ENCODE peak calls at places on chromosome 21, in five cellular contexts. D is prostate gland, Z is testis, X is heart left ventricle, N is transverse colon. U is an unnamed sample.
A peak's percentile ranks its signal among the peaks of the same experiment; 100 is the strongest.

GRCh38 chr21:38159355-38159754 is 97.4 kb upstream of the KCNJ15 start:
- DNase-seq in D (peak; percentile 57), Z (peak; percentile 84), X (peak; percentile 47), N (peak; percentile 58), U (peak; percentile 68)

GRCh38 chr21:29144736-29145353 is 14.4 kb downstream of the MAP3K7CL start:
- DNase-seq in D (no peak), Z (no peak), X (no peak), N (no peak), U (no peak)

GRCh38 chr21:39105836-39106235 is 77.4 kb downstream of the PSMG1 start:
- DNase-seq in D (no peak), Z (no peak), X (no peak), N (no peak), U (no peak)

GRCh38 chr21:44425895-44426662 is 29.2 kb upstream of the LRRC3 start:
- DNase-seq in D (no peak), Z (no peak), X (no peak), N (no peak), U (peak; percentile 31)

GRCh38 chr21:31293986-31294385 is 50.1 kb downstream of the TIAM1 start:
- DNase-seq in D (no peak), Z (no peak), X (no peak), N (no peak), U (no peak)

GRCh38 chr21:27495836-27496235 is 528.9 kb upstream of the ADAMTS5 start:
- DNase-seq in D (no peak), Z (no peak), X (no peak), N (no peak), U (no peak)

GRCh38 chr21:25298512-25299491 is 308.5 kb downstream of the MRPL39 start:
- DNase-seq in D (no peak), Z (no peak), X (no peak), N (no peak), U (no peak)

GRCh38 chr21:45388011-45388521 is 16.9 kb upstream of the COL18A1 start:
- DNase-seq in D (no peak), Z (no peak), X (peak; percentile 60), N (no peak), U (no peak)

GRCh38 chr21:42865361-42866160 is 13.8 kb downstream of the WDR4 start:
- DNase-seq in D (no peak), Z (peak; percentile 30), X (peak; percentile 66), N (no peak), U (no peak)

GRCh38 chr21:43984905-43985689 is 27.0 kb upstream of the TRAPPC10 start:
- DNase-seq in D (no peak), Z (no peak), X (no peak), N (no peak), U (no peak)

GRCh38 chr21:38984982-38985422 is 179.3 kb downstream of the ETS2 start:
- DNase-seq in D (no peak), Z (no peak), X (no peak), N (no peak), U (no peak)

GRCh38 chr21:45539796-45540600 is 2.2 kb downstream of the SLC19A1 start:
- DNase-seq in D (no peak), Z (no peak), X (no peak), N (no peak), U (peak; percentile 43)

GRCh38 chr21:38494254-38494648 is 4.0 kb downstream of the ERG start:
- DNase-seq in D (no peak), Z (no peak), X (no peak), N (no peak), U (no peak)

GRCh38 chr21:15138475-15138874 is 73.7 kb upstream of the NRIP1 start:
- DNase-seq in D (no peak), Z (no peak), X (no peak), N (peak; percentile 56), U (peak; percentile 57)

GRCh38 chr21:27513016-27513415 is 546.1 kb upstream of the ADAMTS5 start:
- DNase-seq in D (no peak), Z (no peak), X (no peak), N (no peak), U (no peak)

GRCh38 chr21:44391345-44392091 is 38.1 kb downstream of the TRPM2 start:
- DNase-seq in D (no peak), Z (peak; percentile 56), X (peak; percentile 45), N (peak; percentile 49), U (peak; percentile 69)

GRCh38 chr21:43204638-43205037 is 35.8 kb downstream of the CRYAA start:
- DNase-seq in D (no peak), Z (no peak), X (peak; percentile 1), N (no peak), U (peak; percentile 9)

GRCh38 chr21:27268290-27268689 is 301.4 kb upstream of the ADAMTS5 start:
- DNase-seq in D (no peak), Z (no peak), X (no peak), N (no peak), U (no peak)

GRCh38 chr21:21226472-21226871 is 228.3 kb downstream of the NCAM2 start:
- DNase-seq in D (no peak), Z (no peak), X (no peak), N (no peak), U (no peak)
- TF ChIP-seq POLR2A in D (no peak), Z (no peak), X (no peak), N (no peak), U (no peak)

GRCh38 chr21:33122507-33122906 is 52.6 kb downstream of the OLIG1 start:
- DNase-seq in D (no peak), Z (no peak), X (no peak), N (no peak), U (no peak)
- H3K27me3 ChIP-seq in D (no peaks in the 10 kb centered on the region), Z (no peaks in the 10 kb centered on the region), X (peaks cover 14% of the 10 kb centered on the region), N (peaks cover 81% of the 10 kb centered on the region), U (no peaks in the 10 kb centered on the region)

GRCh38 chr21:36709030-36709867 is 10.3 kb downstream of the SIM2 start:
- DNase-seq in D (no peak), Z (no peak), X (no peak), N (no peak), U (peak; percentile 37)
- TF ChIP-seq POLR2A in D (no peak), Z (no peak), X (no peak), N (no peak), U (no peak)

GRCh38 chr21:17658931-17659330 is 46.2 kb upstream of the BTG3 start:
- DNase-seq in D (no peak), Z (peak; percentile 29), X (no peak), N (no peak), U (no peak)
- H3K27me3 ChIP-seq in D (no peaks in the 10 kb centered on the region), Z (no peaks in the 10 kb centered on the region), X (no peaks in the 10 kb centered on the region), N (peaks cover 5% of the 10 kb centered on the region), U (no peaks in the 10 kb centered on the region)

DNA sequence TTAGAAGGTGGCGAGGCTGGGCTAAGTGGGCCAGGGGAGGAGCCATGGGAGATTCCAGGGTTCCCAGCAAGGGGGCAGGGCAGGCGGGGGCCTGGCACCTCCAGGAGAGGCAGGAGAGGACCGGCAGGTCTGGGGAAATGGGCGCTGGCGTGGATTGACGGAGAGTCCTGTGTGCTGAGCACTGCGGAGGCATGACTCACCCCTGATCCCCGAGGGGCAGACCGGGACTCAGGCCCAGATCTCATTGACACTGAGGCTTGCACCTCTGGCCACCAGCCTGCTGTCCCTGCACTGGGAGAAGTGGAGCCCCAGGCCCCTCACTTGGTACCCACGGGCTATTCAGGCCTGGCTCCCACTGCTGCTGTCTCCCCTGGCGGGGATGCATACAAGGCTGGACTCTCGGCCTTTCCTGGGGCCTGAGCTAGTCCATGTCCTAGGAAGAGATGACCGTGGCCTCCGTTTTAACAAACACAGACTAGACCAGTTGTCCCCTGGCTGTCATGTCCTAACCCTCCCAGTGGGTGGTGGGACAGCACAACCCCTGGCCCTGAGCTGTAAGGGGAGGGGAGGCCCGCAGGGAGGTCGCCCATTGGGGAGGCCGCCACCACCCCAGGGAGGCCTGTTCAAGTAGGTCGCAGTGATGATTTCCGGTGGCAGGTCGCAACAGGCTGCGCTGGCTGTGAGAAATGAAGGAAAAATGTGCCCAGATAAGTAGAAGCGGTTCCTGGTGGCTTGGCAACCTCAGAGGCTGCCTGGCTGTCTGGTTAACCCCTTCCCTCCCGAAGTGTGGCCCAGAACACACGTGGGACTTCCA is 39.7 kb downstream of the RIPK4 start:
- DNase-seq in D (peak; percentile 86), Z (no peak), X (peak; percentile 51), N (no peak), U (peak; percentile 45)
- TF ChIP-seq POLR2A in D (no peak), Z (no peak), X (no peak), N (no peak), U (no peak)

DNA sequence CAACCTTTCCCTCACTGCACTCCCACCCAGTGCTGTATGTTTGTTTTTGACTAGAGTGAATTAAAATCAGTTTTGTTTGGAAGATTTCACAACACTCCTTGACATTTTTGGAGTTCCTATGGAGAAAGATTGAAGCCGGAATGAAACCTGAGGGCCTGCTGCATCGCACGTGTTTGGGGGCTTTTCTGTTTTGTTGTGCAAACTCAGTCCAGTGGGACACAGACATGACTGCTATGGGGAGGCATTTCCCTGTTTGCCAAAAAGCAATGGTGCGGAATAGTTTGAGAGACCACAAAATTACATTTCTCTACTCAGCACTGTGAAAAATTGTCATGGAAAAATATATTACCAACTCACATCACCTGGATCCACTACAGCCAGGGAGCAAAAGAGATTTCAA is 43.8 kb upstream of the KCNE2 start:
- DNase-seq in D (no peak), Z (no peak), X (no peak), N (no peak), U (no peak)
- H3K27me3 ChIP-seq in D (no peaks in the 10 kb centered on the region), Z (no peaks in the 10 kb centered on the region), X (no peaks in the 10 kb centered on the region), N (no peaks in the 10 kb centered on the region), U (no peaks in the 10 kb centered on the region)

U was measured in Peyer's patch.